ENCODE peak calls at places on chromosomes 12 and 14, in six cellular contexts. Z is T-helper 17 cell, K is NB4, M is occipital lobe, O is B cell, E is D341Med. A is an unnamed sample.

GRCh38 chr12:93156091-93156490 is 221.6 kb upstream of the NUDT4 start:
- DNase-seq in Z (no peak), K (no peak), M (no peak), O (no peak), E (no peak), A (no peak)

GRCh38 chr12:32126720-32127119 is 20.1 kb downstream of the BICD1 start:
- DNase-seq in Z (no peak), K (no peak), M (no peak), O (no peak), E (no peak), A (no peak)

GRCh38 chr14:33765251-33765650 is 185.6 kb downstream of the EGLN3 start:
- DNase-seq in Z (no peak), K (no peak), M (no peak), O (no peak), E (peak), A (no peak)

GRCh38 chr14:105855893-105856675 is 329.7 kb downstream of the TMEM121 start:
- DNase-seq in Z (peak), K (no peak), M (no peak), O (no peak), E (peak), A (no peak)

GRCh38 chr12:105573574-105573973 is 243.1 kb downstream of the C12orf75 start:
- DNase-seq in Z (no peak), K (no peak), M (no peak), O (no peak), E (no peak), A (no peak)

GRCh38 chr12:68915055-68915454 is 17.9 kb downstream of the CPM start:
- DNase-seq in Z (no peak), K (no peak), M (no peak), O (no peak), E (no peak), A (no peak)

GRCh38 chr12:12560587-12561304 is 1.9 kb downstream of the DUSP16 start:
- DNase-seq in Z (peak), K (peak), M (peak), O (peak), E (peak), A (no peak)

GRCh38 chr14:73295198-73295796 is 58.0 kb downstream of the PAPLN start:
- DNase-seq in Z (no peak), K (peak), M (no peak), O (no peak), E (peak), A (no peak)

GRCh38 chr12:59972941-59973340 is 377.1 kb downstream of the SLC16A7 start:
- DNase-seq in Z (no peak), K (peak), M (no peak), O (no peak), E (no peak), A (no peak)

GRCh38 chr12:50505945-50506344 is 1.2 kb downstream of the DIP2B start:
- DNase-seq in Z (no peak), K (peak), M (peak), O (peak), E (no peak), A (no peak)

GRCh38 chr12:8890313-8891084 is 23.8 kb upstream of the PHC1 start:
- DNase-seq in Z (peak), K (peak), M (peak), O (peak), E (peak), A (no peak)

GRCh38 chr14:58331111-58331510 is 32.8 kb downstream of the ARID4A start:
- DNase-seq in Z (peak), K (peak), M (peak), O (peak), E (peak), A (peak)

GRCh38 chr14:32985881-32986280 is 47.2 kb downstream of the NPAS3 start:
- DNase-seq in Z (no peak), K (no peak), M (peak), O (no peak), E (no peak), A (no peak)

GRCh38 chr12:63086149-63086915 is 64.7 kb downstream of the AVPR1A start:
- DNase-seq in Z (no peak), K (no peak), M (no peak), O (no peak), E (no peak), A (no peak)

A was measured in iPS DF 6.9.